ENCODE peak calls at places on chromosomes 13 and 19, in ten cellular contexts. Q is T-helper 2 cell; E is Right ventricle myocardium superior; U is left lung; D is endodermal cell; R is T1000; X is epithelial cell of esophagus; T is stimulated activated CD4-positive, alpha-beta T cell treated with anti-CD3 and anti-CD28 coated beads, Interleukin-1b, Interleukin-23, amount 100 ng/mL, for 4 hours; F is posterior vena cava; B is mesendoderm. H is an unnamed sample.

GRCh38 chr13:114143806-114144605 is 11.6 kb upstream of the RASA3 start:
- DNase-seq in Q (peak), E (no peak), U (no peak), D (peak), R (no peak), X (no peak), T (no peak), F (peak), B (peak), H (peak)

GRCh38 chr13:63449549-63449948 is 2033.9 kb upstream of the PCDH20 start:
- DNase-seq in Q (no peak), E (no peak), U (no peak), D (no peak), R (no peak), X (no peak), T (no peak), F (no peak), B (peak), H (no peak)

GRCh38 chr13:81872581-81872980 is 1531.7 kb upstream of the SPRY2 start:
- DNase-seq in Q (no peak), E (no peak), U (no peak), D (peak), R (no peak), X (peak), T (no peak), F (no peak), B (peak), H (peak)

GRCh38 chr19:37719111-37719926 is at the start of gene ZNF607:
- DNase-seq in Q (peak), E (peak), U (peak), D (peak), R (peak), X (peak), T (peak), F (peak), B (peak), H (peak)

GRCh38 chr13:99659234-99659633 is 158.0 kb downstream of the TM9SF2 start:
- DNase-seq in Q (peak), E (no peak), U (no peak), D (no peak), R (no peak), X (no peak), T (no peak), F (no peak), B (peak), H (peak)

GRCh38 chr19:41811036-41811435 is 14.6 kb downstream of the CEACAM3 start:
- DNase-seq in Q (no peak), E (peak), U (peak), D (no peak), R (no peak), X (no peak), T (no peak), F (no peak), B (no peak), H (no peak)

GRCh38 chr13:113531041-113531873 is 40.7 kb upstream of the DCUN1D2 start:
- DNase-seq in Q (no peak), E (no peak), U (no peak), D (no peak), R (no peak), X (no peak), T (no peak), F (peak), B (no peak), H (no peak)

GRCh38 chr13:87779451-87779850 is 108.3 kb downstream of the SLITRK5 start:
- DNase-seq in Q (no peak), E (no peak), U (no peak), D (no peak), R (no peak), X (no peak), T (no peak), F (no peak), B (no peak), H (no peak)

GRCh38 chr19:48630289-48631036 is 6.7 kb downstream of the DBP start:
- DNase-seq in Q (no peak), E (peak), U (peak), D (peak), R (no peak), X (peak), T (no peak), F (peak), B (peak), H (peak)

GRCh38 chr19:39237200-39238184 is 7.3 kb downstream of the IFNL3 start:
- DNase-seq in Q (peak), E (no peak), U (peak), D (peak), R (no peak), X (peak), T (peak), F (no peak), B (peak), H (no peak)

GRCh38 chr19:51572908-51573307 is 1.8 kb downstream of the ZNF175 start:
- DNase-seq in Q (no peak), E (no peak), U (no peak), D (no peak), R (no peak), X (peak), T (no peak), F (no peak), B (no peak), H (no peak)

GRCh38 chr19:51271015-51271600 is 20.2 kb downstream of the SIGLECL1 start:
- DNase-seq in Q (no peak), E (peak), U (no peak), D (no peak), R (no peak), X (no peak), T (no peak), F (no peak), B (no peak), H (no peak)

GRCh38 chr13:54614729-54615128 is 1586.1 kb downstream of the OLFM4 start:
- DNase-seq in Q (no peak), E (no peak), U (no peak), D (no peak), R (no peak), X (no peak), T (no peak), F (no peak), B (no peak), H (peak)

H was measured in neural progenitor cell.